ENCODE peak calls at places on chromosomes 13 and 19, in eight cellular contexts. X is AG04450, H is RWPE2, S is Peyer's patch, R is cardiac muscle cell, B is GM23248, G is left ventricle myocardium inferior, Z is uterus. E is an unnamed sample.

GRCh38 chr19:7687177-7687576 is 6.5 kb downstream of the TRAPPC5 start:
- DNase-seq in S (no peak), H (no peak), B (no peak), R (no peak), G (no peak), Z (no peak), X (no peak), E (no peak)

GRCh38 chr19:45170146-45171106 is 7.6 kb downstream of the TRAPPC6A start:
- DNase-seq in X (no peak), G (no peak), S (no peak), B (no peak), R (no peak), Z (no peak), H (no peak), E (no peak)

GRCh38 chr19:29811125-29812079 is at the start of gene CCNE1:
- DNase-seq in X (peak; percentile 32), Z (peak; percentile 91), R (peak; percentile 93), G (peak; percentile 96), B (peak; percentile 92), H (peak; percentile 87), S (peak; percentile 97), E (peak; percentile 91)

GRCh38 chr13:113533441-113533840 is 42.9 kb upstream of the DCUN1D2 start:
- DNase-seq in S (peak; percentile 34), G (no peak), B (no peak), Z (no peak), X (no peak), H (peak; percentile 41), R (no peak), E (no peak)

GRCh38 chr13:64052526-64052925 is 2636.9 kb upstream of the PCDH20 start:
- DNase-seq in X (no peak), R (no peak), Z (no peak), H (no peak), G (no peak), B (no peak), S (no peak), E (no peak)

GRCh38 chr13:31896427-31896826 is 135.1 kb upstream of the FRY start:
- DNase-seq in H (no peak), Z (no peak), B (peak; percentile 95), R (peak; percentile 76), X (no peak), S (no peak), G (peak; percentile 42), E (peak; percentile 9)

GRCh38 chr19:41563847-41564514 is 12.0 kb upstream of the CEACAM21 start:
- DNase-seq in Z (no peak), G (no peak), H (no peak), R (no peak), X (no peak), B (no peak), S (no peak), E (no peak)

GRCh38 chr19:30253581-30253996 is 118.6 kb upstream of the ZNF536 start:
- DNase-seq in X (no peak), Z (no peak), G (no peak), B (peak; percentile 95), H (no peak), R (no peak), S (no peak), E (peak; percentile 25)

GRCh38 chr19:56315076-56315828 is 613 bp upstream of the ZSCAN5A start:
- DNase-seq in Z (peak; percentile 97), H (peak; percentile 93), B (peak; percentile 98), R (peak; percentile 98), G (peak; percentile 93), X (peak; percentile 95), S (peak; percentile 98), E (peak; percentile 96)

GRCh38 chr13:68439821-68440220 is 1209.7 kb upstream of the PCDH9 start:
- DNase-seq in S (no peak), Z (no peak), R (no peak), G (no peak), H (no peak), X (no peak), B (peak; percentile 1), E (no peak)

GRCh38 chr19:34480971-34481821 is at the start of gene WTIP:
- DNase-seq in Z (peak; percentile 73), G (peak; percentile 84), H (peak; percentile 74), B (peak; percentile 91), X (peak; percentile 80), R (peak; percentile 95), S (peak; percentile 58), E (peak; percentile 92)

GRCh38 chr19:33840382-33840781 is 43.7 kb downstream of the KCTD15 start:
- DNase-seq in Z (no peak), B (no peak), G (no peak), H (no peak), X (no peak), S (no peak), R (no peak), E (no peak)

GRCh38 chr13:59437902-59438301 is 725.8 kb downstream of the DIAPH3 start:
- DNase-seq in X (no peak), B (no peak), H (no peak), Z (no peak), G (no peak), R (no peak), S (no peak), E (no peak)

GRCh38 chr13:66347718-66348117 is 882.4 kb downstream of the PCDH9 start:
- DNase-seq in G (no peak), B (no peak), X (no peak), H (no peak), S (no peak), Z (no peak), R (no peak), E (no peak)

GRCh38 chr13:50127017-50127725 is 111.9 kb downstream of the KCNRG start:
- DNase-seq in X (no peak), G (peak; percentile 58), H (no peak), R (peak; percentile 76), Z (peak; percentile 52), B (peak; percentile 69), S (peak; percentile 83), E (peak; percentile 57)

GRCh38 chr19:17846146-17846545 is 1.6 kb downstream of the JAK3 start:
- DNase-seq in Z (no peak), X (no peak), G (no peak), R (no peak), S (no peak), B (no peak), H (no peak), E (no peak)

GRCh38 chr19:53849237-53849676 is 18.4 kb upstream of the MYADM start:
- DNase-seq in G (no peak), Z (no peak), S (no peak), B (peak; percentile 83), R (peak; percentile 95), H (no peak), X (no peak), E (no peak)

GRCh38 chr19:21321134-21321533 is 8.1 kb downstream of the ZNF708 start:
- DNase-seq in Z (no peak), G (no peak), R (no peak), B (peak; percentile 44), S (no peak), X (no peak), H (no peak), E (no peak)

DNA sequence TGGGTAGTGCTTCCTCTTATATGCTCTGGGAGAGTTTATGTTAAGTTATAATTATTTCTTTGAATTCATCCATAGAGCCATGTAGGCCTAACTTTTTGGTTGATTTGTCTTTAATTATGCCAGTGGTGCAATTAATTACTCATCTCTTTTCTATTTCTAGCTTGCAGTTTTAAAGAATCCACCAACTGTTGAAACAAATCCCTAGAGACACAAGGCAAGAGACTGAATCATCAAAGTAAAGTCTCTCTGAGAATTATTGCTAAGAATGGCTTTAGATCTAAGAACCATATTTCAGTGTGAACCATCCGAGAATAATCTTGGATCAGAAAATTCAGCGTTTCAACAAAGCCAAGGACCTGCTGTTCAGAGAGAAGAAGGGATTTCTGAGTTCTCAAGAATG is 5.9 kb upstream of the ZNF551 start:
- DNase-seq in B (peak; percentile 91), H (no peak), Z (no peak), G (no peak), S (no peak), R (no peak), X (no peak), E (no peak)
- H3K4me3 ChIP-seq in B (peak overlapping the region; percentile 7), H (no peak overlapping the region), Z (no peak overlapping the region), G (no peak overlapping the region), S (no peak overlapping the region), R (no peak overlapping the region), X (no peak overlapping the region), E (no peak overlapping the region)

GRCh38 chr19:18893573-18894253 is 2.2 kb downstream of the CERS1 start:
- DNase-seq in H (no peak), Z (no peak), X (no peak), S (no peak), G (no peak), R (no peak), B (no peak), E (no peak)
- H3K9me3 ChIP-seq in H (no peaks in the 10 kb centered on the region), Z (no peaks in the 10 kb centered on the region), X (no peaks in the 10 kb centered on the region), S (no peaks in the 10 kb centered on the region), G (no peaks in the 10 kb centered on the region), R (no peaks in the 10 kb centered on the region), B (no peaks in the 10 kb centered on the region), E (peaks cover 2% of the 10 kb centered on the region)

DNA sequence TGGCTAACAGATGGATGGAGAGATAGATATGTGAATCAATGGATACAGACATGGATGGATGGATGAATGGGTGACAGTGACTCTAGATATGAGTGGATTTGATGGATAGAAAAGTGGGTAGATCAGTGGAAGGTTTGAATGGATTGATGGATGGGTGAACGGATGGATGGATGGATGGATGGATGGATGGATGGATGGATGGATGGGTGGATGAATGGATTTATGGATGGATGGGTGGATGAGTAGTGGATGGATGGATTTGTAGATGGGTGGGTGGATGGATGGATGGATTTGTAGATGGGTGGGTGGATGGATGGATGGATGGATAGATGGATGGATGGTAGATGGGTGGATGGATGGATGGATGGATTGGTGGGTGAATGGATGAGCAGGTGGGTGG is 6.8 kb downstream of the CELF5 start:
- DNase-seq in B (no peak), Z (no peak), X (no peak), H (no peak), R (no peak), G (no peak), S (no peak), E (no peak)
- H3K27me3 ChIP-seq in B (peaks cover 32% of the 10 kb centered on the region), Z (no peaks in the 10 kb centered on the region), X (peaks cover 40% of the 10 kb centered on the region), H (peaks cover 24% of the 10 kb centered on the region), R (peaks cover 48% of the 10 kb centered on the region), G (peaks cover 87% of the 10 kb centered on the region), S (peaks cover 4% of the 10 kb centered on the region), E (no peaks in the 10 kb centered on the region)

DNA sequence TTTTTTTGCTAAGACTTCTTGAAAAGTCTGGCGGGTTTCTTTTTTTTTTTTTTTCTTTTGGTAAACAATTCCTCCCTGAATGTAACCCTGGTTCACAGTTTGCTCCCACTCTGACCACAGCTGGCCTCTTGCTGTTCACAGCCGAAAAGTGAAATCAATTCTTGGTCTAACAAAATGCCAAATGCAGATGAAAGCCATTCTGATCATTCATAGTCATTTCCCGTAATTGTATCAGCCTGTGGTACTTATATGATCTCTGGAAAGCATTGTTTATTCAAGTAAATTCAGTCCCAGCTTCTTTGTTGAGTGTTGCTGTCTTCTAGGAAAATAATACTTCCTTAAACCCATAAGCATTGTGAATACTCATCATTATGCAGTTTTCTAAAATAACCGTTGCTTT is 87.5 kb downstream of the MAB21L1 start:
- DNase-seq in G (no peak), B (peak; percentile 4), R (peak; percentile 47), Z (no peak), S (no peak), X (no peak), H (no peak), E (peak; percentile 28)
- H3K4me3 ChIP-seq in G (peak overlapping the region; percentile 24), B (no peak overlapping the region), R (no peak overlapping the region), Z (no peak overlapping the region), S (no peak overlapping the region), X (no peak overlapping the region), H (no peak overlapping the region), E (peak overlapping the region; percentile 11)